ENCODE peak calls at places on chromosome 14, in five cellular contexts. One of them, this sample, is unnamed.

GRCh38 chr14:80047761-80048160 is 163.5 kb downstream of the DIO2 start:
- DNase-seq in fibroblast of lung: peak
- DNase-seq in progenitor cell of endocrine pancreas: no peak
- DNase-seq in GM10248: no peak
- DNase-seq in esophagus squamous epithelium: no peak
- DNase-seq in this sample: no peak

GRCh38 chr14:20610002-20610765 is 19.0 kb upstream of the RNASE12 start:
- DNase-seq in fibroblast of lung: peak
- DNase-seq in progenitor cell of endocrine pancreas: peak
- DNase-seq in GM10248: peak
- DNase-seq in esophagus squamous epithelium: no peak
- DNase-seq in this sample: peak

GRCh38 chr14:37142835-37143499 is 29.4 kb downstream of the SLC25A21 start:
- DNase-seq in fibroblast of lung: peak
- DNase-seq in progenitor cell of endocrine pancreas: no peak
- DNase-seq in GM10248: no peak
- DNase-seq in esophagus squamous epithelium: no peak
- DNase-seq in this sample: no peak

GRCh38 chr14:103110681-103111296 is 12.5 kb upstream of the TNFAIP2 start:
- DNase-seq in fibroblast of lung: peak
- DNase-seq in progenitor cell of endocrine pancreas: no peak
- DNase-seq in GM10248: no peak
- DNase-seq in esophagus squamous epithelium: no peak
- DNase-seq in this sample: no peak

GRCh38 chr14:39731912-39732311 is 299.7 kb upstream of the FBXO33 start:
- DNase-seq in fibroblast of lung: no peak
- DNase-seq in progenitor cell of endocrine pancreas: no peak
- DNase-seq in GM10248: no peak
- DNase-seq in esophagus squamous epithelium: no peak
- DNase-seq in this sample: no peak

GRCh38 chr14:89315493-89316456 is 101.3 kb downstream of the FOXN3 start:
- DNase-seq in fibroblast of lung: no peak
- DNase-seq in progenitor cell of endocrine pancreas: no peak
- DNase-seq in GM10248: no peak
- DNase-seq in esophagus squamous epithelium: no peak
- DNase-seq in this sample: no peak

GRCh38 chr14:57382283-57382682 is 8.1 kb upstream of the NAA30 start:
- DNase-seq in fibroblast of lung: peak
- DNase-seq in progenitor cell of endocrine pancreas: no peak
- DNase-seq in GM10248: no peak
- DNase-seq in esophagus squamous epithelium: no peak
- DNase-seq in this sample: no peak

GRCh38 chr14:23061995-23062394 is 4.7 kb upstream of the CDH24 start:
- DNase-seq in fibroblast of lung: peak
- DNase-seq in progenitor cell of endocrine pancreas: no peak
- DNase-seq in GM10248: no peak
- DNase-seq in esophagus squamous epithelium: no peak
- DNase-seq in this sample: no peak

GRCh38 chr14:35533357-35534129 is 421 bp upstream of the INSM2 start:
- DNase-seq in fibroblast of lung: peak
- DNase-seq in progenitor cell of endocrine pancreas: peak
- DNase-seq in GM10248: peak
- DNase-seq in esophagus squamous epithelium: no peak
- DNase-seq in this sample: peak

GRCh38 chr14:99189201-99189801 is 82.7 kb downstream of the BCL11B start:
- DNase-seq in fibroblast of lung: no peak
- DNase-seq in progenitor cell of endocrine pancreas: no peak
- DNase-seq in GM10248: no peak
- DNase-seq in esophagus squamous epithelium: no peak
- DNase-seq in this sample: no peak

GRCh38 chr14:99190696-99191662 is 81.0 kb downstream of the BCL11B start:
- DNase-seq in fibroblast of lung: no peak
- DNase-seq in progenitor cell of endocrine pancreas: no peak
- DNase-seq in GM10248: no peak
- DNase-seq in esophagus squamous epithelium: no peak
- DNase-seq in this sample: no peak

GRCh38 chr14:99194136-99194535 is 77.9 kb downstream of the BCL11B start:
- DNase-seq in fibroblast of lung: no peak
- DNase-seq in progenitor cell of endocrine pancreas: no peak
- DNase-seq in GM10248: no peak
- DNase-seq in esophagus squamous epithelium: no peak
- DNase-seq in this sample: no peak

GRCh38 chr14:99192823-99193222 is 79.2 kb downstream of the BCL11B start:
- DNase-seq in fibroblast of lung: no peak
- DNase-seq in progenitor cell of endocrine pancreas: no peak
- DNase-seq in GM10248: no peak
- DNase-seq in esophagus squamous epithelium: no peak
- DNase-seq in this sample: no peak

DNA sequence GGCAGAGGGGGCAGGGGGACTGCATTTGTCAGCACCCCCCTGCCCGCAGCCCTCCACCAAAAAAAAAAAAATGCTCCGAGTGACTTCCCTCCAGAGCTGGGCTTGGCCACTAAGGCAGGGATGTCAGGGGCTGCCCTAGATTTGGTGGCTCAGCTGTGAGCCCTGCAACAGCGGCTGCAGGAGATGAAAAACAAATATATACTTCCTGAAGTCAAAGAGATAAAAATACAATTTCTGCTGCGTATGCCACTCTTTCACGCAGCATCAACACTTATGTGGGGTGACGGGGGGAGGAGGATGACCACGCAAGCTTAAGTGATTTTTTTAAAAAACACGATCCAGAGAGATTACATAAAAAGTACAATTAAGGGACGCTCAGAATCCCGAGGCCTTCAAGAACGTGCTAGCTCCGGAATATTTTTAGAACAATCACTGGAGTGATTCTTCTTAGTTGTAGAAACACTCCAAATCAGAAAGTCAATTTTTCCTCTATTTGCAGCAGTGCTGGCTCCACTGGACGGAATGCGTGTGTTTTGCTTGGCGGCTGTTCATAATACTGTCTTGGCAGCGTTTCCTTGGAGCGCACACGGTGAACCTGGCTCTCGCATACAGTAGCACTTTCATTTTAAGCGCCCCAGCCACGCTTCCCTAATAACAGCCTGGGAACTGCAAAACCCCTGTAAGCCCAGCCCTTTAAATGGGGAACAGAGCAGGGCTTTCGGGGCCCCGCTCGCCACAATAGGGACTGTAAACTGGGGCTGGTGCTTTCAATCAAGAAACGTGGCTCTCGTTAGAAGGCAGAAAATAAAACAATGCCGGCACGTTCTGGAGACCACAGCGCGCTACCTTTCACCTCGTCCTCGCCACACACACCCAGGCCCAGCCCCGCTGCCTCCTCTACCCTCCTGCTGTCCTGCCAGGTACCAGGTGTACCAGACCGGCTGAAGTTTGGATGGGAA is 80.1 kb downstream of the BCL11B start:
- DNase-seq in fibroblast of lung: peak
- DNase-seq in progenitor cell of endocrine pancreas: no peak
- DNase-seq in GM10248: no peak
- DNase-seq in esophagus squamous epithelium: no peak
- DNase-seq in this sample: no peak
- TF ChIP-seq CTCF in fibroblast of lung: no peak
- TF ChIP-seq CTCF in progenitor cell of endocrine pancreas: no peak
- TF ChIP-seq CTCF in GM10248: no peak
- TF ChIP-seq CTCF in esophagus squamous epithelium: no peak
- TF ChIP-seq CTCF in this sample: no peak

GRCh38 chr14:64465856-64466554 is 706 bp downstream of the AKAP5 start:
- DNase-seq in fibroblast of lung: peak
- DNase-seq in progenitor cell of endocrine pancreas: no peak
- DNase-seq in GM10248: no peak
- DNase-seq in esophagus squamous epithelium: no peak
- DNase-seq in this sample: no peak
- TF ChIP-seq CTCF in fibroblast of lung: peak
- TF ChIP-seq CTCF in progenitor cell of endocrine pancreas: peak
- TF ChIP-seq CTCF in GM10248: no peak
- TF ChIP-seq CTCF in esophagus squamous epithelium: no peak
- TF ChIP-seq CTCF in this sample: no peak

GRCh38 chr14:100902295-100902694 is 1.2 kb downstream of the RTL1 start:
- DNase-seq in fibroblast of lung: no peak
- DNase-seq in progenitor cell of endocrine pancreas: no peak
- DNase-seq in GM10248: no peak
- DNase-seq in esophagus squamous epithelium: no peak
- DNase-seq in this sample: peak

GRCh38 chr14:100898935-100899840 is 4.3 kb downstream of the RTL1 start:
- DNase-seq in fibroblast of lung: no peak
- DNase-seq in progenitor cell of endocrine pancreas: no peak
- DNase-seq in GM10248: no peak
- DNase-seq in esophagus squamous epithelium: no peak
- DNase-seq in this sample: no peak

GRCh38 chr14:100899841-100900771 is 3.4 kb downstream of the RTL1 start:
- DNase-seq in fibroblast of lung: no peak
- DNase-seq in progenitor cell of endocrine pancreas: no peak
- DNase-seq in GM10248: no peak
- DNase-seq in esophagus squamous epithelium: no peak
- DNase-seq in this sample: peak

GRCh38 chr14:100901391-100902183 is 1.9 kb downstream of the RTL1 start:
- DNase-seq in fibroblast of lung: no peak
- DNase-seq in progenitor cell of endocrine pancreas: no peak
- DNase-seq in GM10248: no peak
- DNase-seq in esophagus squamous epithelium: no peak
- DNase-seq in this sample: peak

GRCh38 chr14:100900837-100901390 is 2.6 kb downstream of the RTL1 start:
- DNase-seq in fibroblast of lung: peak
- DNase-seq in progenitor cell of endocrine pancreas: peak
- DNase-seq in GM10248: no peak
- DNase-seq in esophagus squamous epithelium: no peak
- DNase-seq in this sample: peak
- TF ChIP-seq CTCF in fibroblast of lung: peak
- TF ChIP-seq CTCF in progenitor cell of endocrine pancreas: peak
- TF ChIP-seq CTCF in GM10248: peak
- TF ChIP-seq CTCF in esophagus squamous epithelium: no peak
- TF ChIP-seq CTCF in this sample: peak

GRCh38 chr14:48686650-48687049 is 899.5 kb downstream of the RPS29 start:
- DNase-seq in fibroblast of lung: peak
- DNase-seq in progenitor cell of endocrine pancreas: no peak
- DNase-seq in GM10248: no peak
- DNase-seq in esophagus squamous epithelium: no peak
- DNase-seq in this sample: no peak

GRCh38 chr14:48693793-48694192 is 892.4 kb downstream of the RPS29 start:
- DNase-seq in fibroblast of lung: no peak
- DNase-seq in progenitor cell of endocrine pancreas: no peak
- DNase-seq in GM10248: no peak
- DNase-seq in esophagus squamous epithelium: no peak
- DNase-seq in this sample: no peak

GRCh38 chr14:48690349-48690748 is 895.8 kb downstream of the RPS29 start:
- DNase-seq in fibroblast of lung: no peak
- DNase-seq in progenitor cell of endocrine pancreas: no peak
- DNase-seq in GM10248: no peak
- DNase-seq in esophagus squamous epithelium: no peak
- DNase-seq in this sample: no peak
- TF ChIP-seq CTCF in fibroblast of lung: no peak
- TF ChIP-seq CTCF in progenitor cell of endocrine pancreas: peak
- TF ChIP-seq CTCF in GM10248: no peak
- TF ChIP-seq CTCF in esophagus squamous epithelium: no peak
- TF ChIP-seq CTCF in this sample: no peak